ENCODE peak calls at places on chromosomes 13 and 19, in nine cellular contexts. Y is stimulated activated CD4-positive, alpha-beta T cell treated with anti-CD3 and anti-CD28 coated beads, TNF-alpha, amount 100 ng/mL, for 48 hours; R is NCI-H1105; S is HEK293T; L is stimulated activated CD8-positive, alpha-beta memory T cell treated with anti-CD3 and anti-CD28 coated beads, Interleukin-7, amount 100 ng/mL, for 1 hour; Z is H54; N is substantia nigra; D is iPS DF 6.9; K is BE2C. J is an unnamed sample.

GRCh38 chr19:43362179-43362578 is 8.7 kb downstream of the CD177 start:
- DNase-seq in Y (no peak), R (no peak), S (no peak), L (no peak), Z (no peak), N (no peak), D (no peak), K (peak; percentile 27), J (no peak)

GRCh38 chr19:6020972-6021805 is 43.2 kb upstream of the RANBP3 start:
- DNase-seq in Y (no peak), R (peak; percentile 32), S (no peak), L (no peak), Z (no peak), N (no peak), D (no peak), K (no peak), J (no peak)

GRCh38 chr19:13974073-13974472 is 21.8 kb downstream of the DCAF15 start:
- DNase-seq in Y (no peak), R (no peak), S (peak; percentile 53), L (no peak), Z (no peak), N (no peak), D (peak; percentile 90), K (peak; percentile 53), J (peak; percentile 92)

GRCh38 chr19:8601796-8602195 is 8.7 kb downstream of the ADAMTS10 start:
- DNase-seq in Y (no peak), R (no peak), S (no peak), L (no peak), Z (no peak), N (no peak), D (no peak), K (no peak), J (no peak)

GRCh38 chr13:36297600-36298338 is at the start of gene CCDC169:
- DNase-seq in Y (peak; percentile 50), R (peak; percentile 37), S (peak; percentile 8), L (peak; percentile 24), Z (peak; percentile 39), N (peak; percentile 64), D (peak; percentile 80), K (peak; percentile 80), J (peak; percentile 69)

GRCh38 chr13:85828094-85828684 is 29.0 kb upstream of the SLITRK6 start:
- DNase-seq in Y (no peak), R (no peak), S (peak; percentile 39), L (no peak), Z (no peak), N (no peak), D (no peak), K (no peak), J (no peak)

GRCh38 chr13:43074824-43075510 is 51.6 kb downstream of the DNAJC15 start:
- DNase-seq in Y (no peak), R (no peak), S (no peak), L (no peak), Z (no peak), N (no peak), D (no peak), K (no peak), J (no peak)

GRCh38 chr19:50728084-50728737 is 5.0 kb downstream of the CLEC11A start:
- DNase-seq in Y (peak; percentile 75), R (no peak), S (peak; percentile 91), L (peak; percentile 42), Z (no peak), N (peak; percentile 75), D (no peak), K (peak; percentile 97), J (peak; percentile 93)

GRCh38 chr19:6691342-6691741 is 21.4 kb upstream of the TNFSF14 start:
- DNase-seq in Y (no peak), R (no peak), S (no peak), L (no peak), Z (no peak), N (no peak), D (no peak), K (no peak), J (no peak)

GRCh38 chr13:77415253-77416127 is 88.6 kb upstream of the MYCBP2 start:
- DNase-seq in Y (no peak), R (no peak), S (no peak), L (no peak), Z (no peak), N (no peak), D (no peak), K (no peak), J (no peak)

GRCh38 chr13:29977721-29978120 is 127.3 kb upstream of the UBL3 start:
- DNase-seq in Y (no peak), R (no peak), S (no peak), L (no peak), Z (no peak), N (no peak), D (no peak), K (no peak), J (no peak)

GRCh38 chr19:45168767-45169351 is 8.1 kb upstream of the NKPD1 start:
- DNase-seq in Y (no peak), R (no peak), S (no peak), L (no peak), Z (no peak), N (no peak), D (no peak), K (no peak), J (no peak)

GRCh38 chr13:102726430-102726829 is 31.6 kb upstream of the METTL21C start:
- DNase-seq in Y (no peak), R (no peak), S (no peak), L (no peak), Z (no peak), N (no peak), D (no peak), K (no peak), J (no peak)

GRCh38 chr13:76361868-76362267 is 524.3 kb downstream of the KCTD12 start:
- DNase-seq in Y (no peak), R (no peak), S (no peak), L (no peak), Z (no peak), N (no peak), D (no peak), K (no peak), J (no peak)

GRCh38 chr19:37077615-37077928 is 661 bp upstream of the ZNF420 start:
- DNase-seq in Y (no peak), R (no peak), S (no peak), L (no peak), Z (no peak), N (no peak), D (no peak), K (no peak), J (no peak)

GRCh38 chr19:51094696-51095279 is 12.1 kb upstream of the KLK14 start:
- DNase-seq in Y (peak; percentile 48), R (peak; percentile 47), S (peak; percentile 71), L (no peak), Z (peak; percentile 28), N (peak; percentile 13), D (no peak), K (peak; percentile 63), J (no peak)

GRCh38 chr13:77337159-77337558 is 10.3 kb upstream of the MYCBP2 start:
- DNase-seq in Y (no peak), R (no peak), S (no peak), L (no peak), Z (no peak), N (no peak), D (no peak), K (no peak), J (no peak)

GRCh38 chr13:80082396-80083096 is 258.4 kb downstream of the SPRY2 start:
- DNase-seq in Y (no peak), R (no peak), S (no peak), L (no peak), Z (no peak), N (no peak), D (no peak), K (no peak), J (no peak)

GRCh38 chr13:113483504-113484287 is 6.8 kb downstream of the DCUN1D2 start:
- DNase-seq in Y (no peak), R (no peak), S (no peak), L (no peak), Z (no peak), N (peak; percentile 45), D (no peak), K (no peak), J (no peak)

GRCh38 chr19:1101337-1101698 is 2.5 kb upstream of the GPX4 start:
- DNase-seq in Y (no peak), R (no peak), S (no peak), L (no peak), Z (no peak), N (peak; percentile 54), D (no peak), K (no peak), J (no peak)

GRCh38 chr13:40993119-40993518 is 26.0 kb downstream of the ELF1 start:
- DNase-seq in Y (no peak), R (peak; percentile 40), S (no peak), L (no peak), Z (no peak), N (no peak), D (no peak), K (no peak), J (no peak)

GRCh38 chr13:96044238-96044637 is 9.0 kb downstream of the UGGT2 start:
- DNase-seq in Y (no peak), R (no peak), S (no peak), L (no peak), Z (no peak), N (no peak), D (no peak), K (no peak), J (no peak)

GRCh38 chr13:59424661-59425060 is 739.1 kb downstream of the DIAPH3 start:
- DNase-seq in Y (no peak), R (no peak), S (no peak), L (no peak), Z (no peak), N (no peak), D (no peak), K (no peak), J (no peak)

GRCh38 chr19:12796146-12797071 is 5.1 kb downstream of the JUNB start:
- DNase-seq in Y (no peak), R (peak; percentile 76), S (peak; percentile 63), L (peak; percentile 58), Z (no peak), N (peak; percentile 69), D (peak; percentile 92), K (peak; percentile 83), J (no peak)

GRCh38 chr19:35044317-35045117 is 3.0 kb downstream of the HPN start:
- DNase-seq in Y (peak; percentile 55), R (peak; percentile 8), S (peak; percentile 83), L (peak; percentile 43), Z (peak; percentile 85), N (peak; percentile 80), D (no peak), K (peak; percentile 50), J (no peak)

GRCh38 chr19:33214621-33215020 is 11.0 kb downstream of the SLC7A10 start:
- DNase-seq in Y (no peak), R (no peak), S (peak; percentile 59), L (no peak), Z (peak; percentile 76), N (no peak), D (no peak), K (peak; percentile 47), J (no peak)

GRCh38 chr13:23709521-23709920 is 139.3 kb downstream of the TNFRSF19 start:
- DNase-seq in Y (no peak), R (no peak), S (no peak), L (no peak), Z (no peak), N (no peak), D (no peak), K (no peak), J (no peak)

GRCh38 chr13:50845211-50845610 is 1.7 kb upstream of the DLEU7 start:
- DNase-seq in Y (no peak), R (no peak), S (no peak), L (no peak), Z (no peak), N (no peak), D (no peak), K (no peak), J (no peak)

GRCh38 chr19:19423322-19423721 is 17.8 kb downstream of the GATAD2A start:
- DNase-seq in Y (no peak), R (no peak), S (no peak), L (no peak), Z (no peak), N (peak; percentile 22), D (no peak), K (no peak), J (no peak)

J was measured in iPS DF 19.7.